ENCODE peak calls at places on chromosomes 16 and 17, in four cellular contexts. One of them, this sample, is unnamed.

GRCh38 chr17:1490643-1491405 is 1.7 kb downstream of the MYO1C start:
- DNase-seq in IMR-90: no peak
- DNase-seq in SJSA1: peak
- DNase-seq in RPMI7951: peak
- DNase-seq in this sample: peak

GRCh38 chr17:58308985-58309917 is 19.3 kb downstream of the TSPOAP1 start:
- DNase-seq in IMR-90: no peak
- DNase-seq in SJSA1: no peak
- DNase-seq in RPMI7951: no peak
- DNase-seq in this sample: no peak

GRCh38 chr17:45341389-45342158 is 24.8 kb upstream of the MAP3K14 start:
- DNase-seq in IMR-90: peak
- DNase-seq in SJSA1: peak
- DNase-seq in RPMI7951: peak
- DNase-seq in this sample: peak

GRCh38 chr17:38320482-38320881 is 23.3 kb downstream of the GPR179 start:
- DNase-seq in IMR-90: no peak
- DNase-seq in SJSA1: no peak
- DNase-seq in RPMI7951: no peak
- DNase-seq in this sample: no peak

GRCh38 chr16:67411339-67411738 is 4.9 kb downstream of the ZDHHC1 start:
- DNase-seq in IMR-90: no peak
- DNase-seq in SJSA1: no peak
- DNase-seq in RPMI7951: no peak
- DNase-seq in this sample: no peak

GRCh38 chr17:36512641-36513040 is 22.0 kb downstream of the MYO19 start:
- DNase-seq in IMR-90: no peak
- DNase-seq in SJSA1: no peak
- DNase-seq in RPMI7951: no peak
- DNase-seq in this sample: no peak

GRCh38 chr16:89478576-89479221 is 11.7 kb downstream of the ANKRD11 start:
- DNase-seq in IMR-90: peak
- DNase-seq in SJSA1: peak
- DNase-seq in RPMI7951: peak
- DNase-seq in this sample: no peak

GRCh38 chr16:7246578-7246977 is 86.1 kb upstream of the RBFOX1 start:
- DNase-seq in IMR-90: no peak
- DNase-seq in SJSA1: no peak
- DNase-seq in RPMI7951: no peak
- DNase-seq in this sample: peak

GRCh38 chr17:15917439-15918027 is 27.4 kb upstream of the ADORA2B start:
- DNase-seq in IMR-90: no peak
- DNase-seq in SJSA1: no peak
- DNase-seq in RPMI7951: no peak
- DNase-seq in this sample: no peak

GRCh38 chr16:88988980-88989791 is 12.2 kb upstream of the CBFA2T3 start:
- DNase-seq in IMR-90: no peak
- DNase-seq in SJSA1: no peak
- DNase-seq in RPMI7951: no peak
- DNase-seq in this sample: no peak

GRCh38 chr17:40516581-40517285 is 15.3 kb upstream of the TNS4 start:
- DNase-seq in IMR-90: no peak
- DNase-seq in SJSA1: peak
- DNase-seq in RPMI7951: peak
- DNase-seq in this sample: no peak

GRCh38 chr17:6488008-6488539 is 43.8 kb downstream of the PIMREG start:
- DNase-seq in IMR-90: no peak
- DNase-seq in SJSA1: no peak
- DNase-seq in RPMI7951: no peak
- DNase-seq in this sample: no peak

GRCh38 chr16:69554495-69554894 is 11.3 kb upstream of the NFAT5 start:
- DNase-seq in IMR-90: no peak
- DNase-seq in SJSA1: no peak
- DNase-seq in RPMI7951: no peak
- DNase-seq in this sample: no peak

GRCh38 chr16:11871193-11871592 is 19.9 kb upstream of the RSL1D1 start:
- DNase-seq in IMR-90: peak
- DNase-seq in SJSA1: peak
- DNase-seq in RPMI7951: no peak
- DNase-seq in this sample: peak

GRCh38 chr17:10631048-10631700 is 25.9 kb downstream of the MYH3 start:
- DNase-seq in IMR-90: peak
- DNase-seq in SJSA1: no peak
- DNase-seq in RPMI7951: peak
- DNase-seq in this sample: peak

GRCh38 chr16:88905563-88905962 is 39.1 kb upstream of the PABPN1L start:
- DNase-seq in IMR-90: no peak
- DNase-seq in SJSA1: no peak
- DNase-seq in RPMI7951: no peak
- DNase-seq in this sample: peak

GRCh38 chr16:75263963-75264445 is 12.6 kb upstream of the BCAR1 start:
- DNase-seq in IMR-90: no peak
- DNase-seq in SJSA1: no peak
- DNase-seq in RPMI7951: peak
- DNase-seq in this sample: no peak

GRCh38 chr17:76497979-76498885 is 3.0 kb downstream of the RHBDF2 start:
- DNase-seq in IMR-90: peak
- DNase-seq in SJSA1: peak
- DNase-seq in RPMI7951: peak
- DNase-seq in this sample: peak

GRCh38 chr17:50817142-50817751 is 18.1 kb upstream of the WFIKKN2 start:
- DNase-seq in IMR-90: no peak
- DNase-seq in SJSA1: peak
- DNase-seq in RPMI7951: peak
- DNase-seq in this sample: peak